ENCODE peak calls at places on chromosomes 5 and 9, in four cellular contexts. F, M, Z and K are unnamed samples.

GRCh38 chr9:111016046-111017026 is 21.9 kb downstream of the LPAR1 start:
- DNase-seq in F (peak), M (no peak), Z (peak), K (no peak)

GRCh38 chr5:129063483-129064136 is 30.9 kb upstream of the ISOC1 start:
- DNase-seq in F (no peak), M (no peak), Z (peak), K (peak)

GRCh38 chr5:178113141-178113787 is at the start of gene N4BP3:
- DNase-seq in F (peak), M (no peak), Z (peak), K (no peak)

GRCh38 chr9:81896067-81896466 is 32.2 kb upstream of the SPATA31D4 start:
- DNase-seq in F (no peak), M (no peak), Z (no peak), K (no peak)

GRCh38 chr5:6595405-6595804 is 37.4 kb downstream of the NSUN2 start:
- DNase-seq in F (peak), M (no peak), Z (no peak), K (no peak)

GRCh38 chr5:93576994-93577575 is 3.9 kb downstream of the NR2F1-AS1 start:
- DNase-seq in F (no peak), M (no peak), Z (no peak), K (no peak)

GRCh38 chr5:128227984-128228383 is 144.4 kb downstream of the SLC12A2 start:
- DNase-seq in F (peak), M (peak), Z (peak), K (peak)

GRCh38 chr9:88418025-88418424 is 29.8 kb downstream of the SPIN1 start:
- DNase-seq in F (no peak), M (no peak), Z (no peak), K (no peak)

GRCh38 chr5:6359534-6359933 is 18.8 kb downstream of the MED10 start:
- DNase-seq in F (no peak), M (no peak), Z (no peak), K (no peak)

GRCh38 chr5:359301-359897 is 37.9 kb downstream of the AHRR start:
- DNase-seq in F (no peak), M (no peak), Z (no peak), K (no peak)

GRCh38 chr5:158860706-158861105 is 239.0 kb downstream of the EBF1 start:
- DNase-seq in F (no peak), M (no peak), Z (no peak), K (no peak)

GRCh38 chr9:115808695-115809094 is 344.9 kb upstream of the PAPPA start:
- DNase-seq in F (peak), M (no peak), Z (peak), K (no peak)

GRCh38 chr5:54895816-54896341 is 89.5 kb downstream of the ESM1 start:
- DNase-seq in F (peak), M (peak), Z (peak), K (no peak)

GRCh38 chr9:124042168-124042775 is 30.7 kb downstream of the LHX2 start:
- DNase-seq in F (no peak), M (no peak), Z (no peak), K (no peak)

GRCh38 chr5:120164989-120165388 is 299.1 kb upstream of the PRR16 start:
- DNase-seq in F (no peak), M (no peak), Z (no peak), K (no peak)

GRCh38 chr9:97787551-97787950 is 65.5 kb upstream of the FOXE1 start:
- DNase-seq in F (no peak), M (no peak), Z (no peak), K (no peak)

GRCh38 chr5:139752506-139753350 is 42.9 kb upstream of the PSD2 start:
- DNase-seq in F (peak), M (no peak), Z (no peak), K (peak)

GRCh38 chr9:20650750-20651299 is 28.5 kb upstream of the MLLT3 start:
- DNase-seq in F (no peak), M (no peak), Z (no peak), K (no peak)

GRCh38 chr5:173574983-173575382 is 41.5 kb downstream of the BOD1 start:
- DNase-seq in F (no peak), M (no peak), Z (no peak), K (no peak)

GRCh38 chr9:109317979-109318671 is 2.7 kb downstream of the EPB41L4B start:
- DNase-seq in F (peak), M (no peak), Z (no peak), K (no peak)

GRCh38 chr9:123108976-123109375 is 75.5 kb downstream of the GPR21 start:
- DNase-seq in F (no peak), M (no peak), Z (no peak), K (no peak)

GRCh38 chr9:34139477-34140146 is 13.1 kb upstream of the DCAF12 start:
- DNase-seq in F (peak), M (peak), Z (peak), K (peak)

GRCh38 chr5:13427859-13428557 is 516.5 kb downstream of the DNAH5 start:
- DNase-seq in F (no peak), M (no peak), Z (no peak), K (no peak)

GRCh38 chr5:71828641-71829040 is 109.6 kb downstream of the CARTPT start:
- DNase-seq in F (peak), M (no peak), Z (no peak), K (no peak)

GRCh38 chr9:76756273-76756650 is 8.0 kb upstream of the PCA3 start:
- DNase-seq in F (peak), M (no peak), Z (peak), K (no peak)

GRCh38 chr5:8676731-8677130 is 807.8 kb downstream of the MTRR start:
- DNase-seq in F (no peak), M (no peak), Z (peak), K (no peak)
- H3K4me3 ChIP-seq in F (no peak), M (no peak), Z (no peak), K (no peak)

GRCh38 chr9:114341991-114342390 is 12.3 kb downstream of the ORM2 start:
- DNase-seq in F (no peak), M (no peak), Z (no peak), K (no peak)

GRCh38 chr9:114341152-114341830 is 11.6 kb downstream of the ORM2 start:
- DNase-seq in F (no peak), M (no peak), Z (no peak), K (no peak)

GRCh38 chr9:114343471-114344187 is 14.0 kb downstream of the ORM2 start:
- DNase-seq in F (peak), M (no peak), Z (no peak), K (no peak)

GRCh38 chr9:114344188-114344566 is 14.5 kb downstream of the ORM2 start:
- DNase-seq in F (no peak), M (no peak), Z (no peak), K (no peak)

GRCh38 chr9:114342755-114343440 is 13.2 kb downstream of the ORM2 start:
- DNase-seq in F (no peak), M (no peak), Z (no peak), K (no peak)
- TF ChIP-seq CTCF in F (no peak), M (no peak), Z (no peak), K (no peak)

GRCh38 chr9:86909388-86909787 is 37.9 kb downstream of the GAS1 start:
- DNase-seq in F (peak), M (no peak), Z (peak), K (no peak)
- H3K4me3 ChIP-seq in F (no peak), M (no peak), Z (no peak), K (no peak)

DNA sequence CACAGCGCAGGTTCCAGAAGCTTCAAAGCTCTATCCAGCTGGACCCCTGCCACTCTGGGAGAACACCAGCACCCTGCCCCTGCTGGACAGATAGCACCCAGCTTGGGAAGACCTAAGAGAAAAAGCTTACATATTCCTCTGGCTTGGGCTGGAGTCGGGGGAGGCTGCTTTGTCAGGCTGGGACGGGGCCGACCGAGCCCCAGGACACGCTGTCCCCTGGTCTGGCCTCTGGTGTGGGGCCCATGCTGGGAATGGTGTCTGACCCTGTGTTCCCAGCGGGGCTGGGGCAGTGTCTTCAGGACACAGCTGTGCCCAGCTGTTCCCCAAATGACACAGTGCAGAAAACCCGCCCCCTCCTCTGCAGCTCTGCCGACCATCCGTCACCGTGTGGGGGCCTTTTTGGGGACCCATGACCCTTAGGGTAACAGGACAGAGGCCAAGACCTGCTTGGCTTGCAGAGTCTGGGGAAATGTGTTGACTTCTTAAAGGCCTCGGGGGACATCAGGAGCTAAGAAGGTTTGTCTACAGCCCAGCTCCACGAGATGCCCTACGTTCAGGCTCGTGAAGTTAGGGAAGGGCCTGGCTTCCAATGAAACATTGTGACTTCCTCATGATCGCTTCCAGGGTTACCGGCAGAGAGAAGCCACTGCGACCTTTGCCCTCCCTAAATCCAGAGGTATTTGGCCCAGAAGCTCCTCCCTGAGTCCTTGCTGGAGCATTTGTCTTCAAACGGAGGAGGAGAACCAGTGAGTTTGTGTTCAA is 20.4 kb upstream of the SLC2A6 start:
- DNase-seq in F (no peak), M (no peak), Z (no peak), K (no peak)
- TF ChIP-seq CTCF in F (no peak), M (no peak), Z (peak), K (no peak)

DNA sequence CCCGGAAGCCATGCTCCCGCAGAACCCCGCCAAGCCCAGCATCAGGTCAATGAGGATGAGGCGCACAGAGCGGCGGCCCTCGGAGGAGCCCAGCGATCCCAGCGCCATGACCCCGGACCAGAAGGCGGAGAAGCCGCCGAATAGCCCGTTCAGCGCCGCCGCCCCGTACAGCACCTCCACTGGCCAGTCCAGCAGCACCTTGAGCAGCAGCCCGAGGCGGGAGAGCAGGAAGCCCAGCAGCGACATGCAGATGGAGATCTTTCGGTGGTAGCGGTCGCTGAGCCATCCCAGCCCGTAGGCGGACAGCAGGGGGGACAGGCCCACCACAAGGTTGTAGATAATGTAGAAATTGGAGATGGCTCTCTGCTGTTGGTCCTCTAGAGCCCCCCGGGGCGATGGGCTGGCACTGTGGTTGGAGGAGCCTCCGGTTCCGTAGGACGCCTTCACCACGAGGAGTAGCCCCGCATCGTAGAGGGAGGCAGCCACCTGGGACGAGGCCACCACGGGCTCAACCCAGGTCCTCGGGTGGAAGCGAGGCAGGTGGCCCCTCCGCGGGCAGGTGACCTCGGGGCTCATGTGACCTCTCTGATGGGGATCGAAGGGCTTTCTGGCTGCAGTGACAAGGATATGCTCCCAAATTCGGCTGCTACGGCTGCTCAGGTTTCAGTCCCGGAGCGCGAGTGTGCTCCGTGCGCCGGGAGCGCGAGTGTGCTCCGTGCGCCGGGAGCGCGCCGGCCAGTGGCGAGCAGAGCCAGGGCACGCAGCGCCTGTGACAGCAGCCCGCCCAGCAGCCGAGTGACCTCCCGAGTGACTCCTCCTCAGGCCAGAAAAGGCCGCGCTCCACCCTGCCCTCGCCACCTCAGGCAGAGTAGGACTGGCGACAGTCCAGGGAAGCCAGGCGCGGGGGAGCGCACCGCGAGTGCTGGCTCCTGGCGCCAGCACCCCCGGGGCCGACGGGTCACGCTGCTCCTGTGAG is at the start of gene SLC46A2:
- DNase-seq in F (peak), M (no peak), Z (no peak), K (no peak)
- H3K4me3 ChIP-seq in F (peak), M (peak), Z (peak), K (peak)

GRCh38 chr5:126848253-126848652 is 71.3 kb downstream of the LMNB1 start:
- DNase-seq in F (no peak), M (no peak), Z (no peak), K (no peak)

GRCh38 chr5:126849101-126849678 is 72.3 kb downstream of the LMNB1 start:
- DNase-seq in F (no peak), M (no peak), Z (peak), K (no peak)

GRCh38 chr5:126847318-126848221 is 70.6 kb downstream of the LMNB1 start:
- DNase-seq in F (no peak), M (no peak), Z (no peak), K (no peak)

GRCh38 chr5:126846756-126847155 is 69.8 kb downstream of the LMNB1 start:
- DNase-seq in F (no peak), M (no peak), Z (no peak), K (no peak)

GRCh38 chr5:126846344-126846743 is 69.4 kb downstream of the LMNB1 start:
- DNase-seq in F (peak), M (no peak), Z (peak), K (no peak)
- TF ChIP-seq CTCF in F (no peak), M (no peak), Z (peak), K (no peak)